ENCODE peak calls at places on chromosomes 1 and 21, in six cellular contexts. F is ovary, W is prostate gland, C is mesendoderm, X is A673, T is spleen. Q is an unnamed sample.

GRCh38 chr1:230149751-230150584 is 82.9 kb downstream of the GALNT2 start:
- DNase-seq in C (no peak), W (no peak), X (no peak), T (peak; percentile 88), F (no peak), Q (no peak)

GRCh38 chr1:8871539-8871935 is 6.9 kb downstream of the ENO1 start:
- DNase-seq in T (no peak), X (no peak), W (no peak), F (no peak), C (peak; percentile 74), Q (no peak)

GRCh38 chr1:93620841-93621210 is 60.8 kb downstream of the BCAR3 start:
- DNase-seq in F (no peak), C (peak; percentile 92), X (no peak), T (no peak), W (no peak), Q (no peak)

GRCh38 chr21:29208666-29209059 is 78.2 kb downstream of the MAP3K7CL start:
- DNase-seq in C (no peak), W (no peak), F (no peak), X (peak; percentile 91), T (no peak), Q (no peak)

GRCh38 chr1:53578358-53578757 is 119.2 kb downstream of the DMRTB1 start:
- DNase-seq in X (no peak), W (no peak), F (no peak), C (no peak), T (no peak), Q (peak; percentile 20)

GRCh38 chr1:198907423-198907746 is 268.5 kb downstream of the PTPRC start:
- DNase-seq in T (no peak), C (no peak), F (no peak), X (no peak), W (no peak), Q (no peak)

GRCh38 chr21:42413500-42413899 is 9.8 kb downstream of the UBASH3A start:
- DNase-seq in T (no peak), F (no peak), W (no peak), X (no peak), C (no peak), Q (no peak)

GRCh38 chr1:206658264-206658980 is 23.1 kb downstream of the DYRK3 start:
- DNase-seq in W (no peak), X (peak; percentile 49), F (no peak), T (peak; percentile 85), C (peak; percentile 84), Q (peak; percentile 58)

GRCh38 chr1:162632743-162633326 is 571 bp downstream of the DDR2 start:
- DNase-seq in W (no peak), X (peak; percentile 42), F (peak; percentile 39), T (no peak), C (peak; percentile 19), Q (no peak)

GRCh38 chr1:87239997-87240396 is 88.7 kb upstream of the LMO4 start:
- DNase-seq in F (no peak), X (no peak), C (no peak), W (no peak), T (no peak), Q (no peak)

GRCh38 chr1:28804071-28804470 is 7.9 kb upstream of the OPRD1 start:
- DNase-seq in T (no peak), C (no peak), X (peak; percentile 31), W (no peak), F (no peak), Q (no peak)

GRCh38 chr1:215957692-215958091 is 390.6 kb downstream of the KCTD3 start:
- DNase-seq in X (no peak), C (no peak), T (no peak), F (no peak), W (no peak), Q (no peak)

GRCh38 chr21:34732388-34732821 is 63.6 kb downstream of the CLIC6 start:
- DNase-seq in W (no peak), T (no peak), F (no peak), C (no peak), X (no peak), Q (no peak)

GRCh38 chr1:92623187-92623778 is 136.6 kb upstream of the GFI1 start:
- DNase-seq in C (no peak), F (no peak), W (no peak), T (no peak), X (peak; percentile 42), Q (no peak)

GRCh38 chr1:100463809-100464424 is 74.0 kb upstream of the GPR88 start:
- DNase-seq in W (peak; percentile 42), C (peak; percentile 87), X (peak; percentile 79), T (peak; percentile 88), F (peak; percentile 60), Q (peak; percentile 72)

GRCh38 chr1:232211149-232211548 is 418.8 kb downstream of the SIPA1L2 start:
- DNase-seq in C (peak; percentile 67), X (peak; percentile 24), W (no peak), T (no peak), F (no peak), Q (no peak)

DNA sequence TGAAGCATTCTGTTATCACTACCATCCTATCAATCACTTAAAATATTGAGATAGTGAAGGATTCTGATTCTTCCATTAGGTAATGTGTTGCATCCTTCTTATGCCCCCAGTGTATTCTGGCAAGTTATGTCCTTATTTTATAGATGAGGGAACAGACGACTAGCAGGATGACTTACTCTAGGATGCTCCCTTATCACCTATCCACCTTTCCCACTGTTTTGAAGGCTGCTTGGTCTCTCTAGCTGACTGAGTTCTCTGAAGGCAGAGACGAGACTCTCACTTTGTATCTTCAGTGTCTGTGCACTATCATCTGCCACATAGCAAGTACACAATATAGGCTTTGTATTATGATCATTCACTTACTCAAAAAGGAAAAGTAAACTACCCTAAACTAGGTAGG is 4.0 kb downstream of the GLUL start:
- DNase-seq in C (no peak), T (no peak), W (no peak), X (no peak), F (no peak), Q (no peak)
- H3K27ac ChIP-seq in C (no peak overlapping the region), T (no peak overlapping the region), W (no peak overlapping the region), X (no peak overlapping the region), F (no peak overlapping the region), Q (no peak overlapping the region)

GRCh38 chr1:175679931-175680652 is 63.3 kb downstream of the TNR start:
- DNase-seq in T (no peak), X (no peak), W (no peak), F (no peak), C (no peak), Q (no peak)
- H3K27me3 ChIP-seq in T (no peaks in the 10 kb centered on the region), X (peaks cover 6% of the 10 kb centered on the region), W (no peaks in the 10 kb centered on the region), F (no peaks in the 10 kb centered on the region), C (no peaks in the 10 kb centered on the region), Q (no peaks in the 10 kb centered on the region)

DNA sequence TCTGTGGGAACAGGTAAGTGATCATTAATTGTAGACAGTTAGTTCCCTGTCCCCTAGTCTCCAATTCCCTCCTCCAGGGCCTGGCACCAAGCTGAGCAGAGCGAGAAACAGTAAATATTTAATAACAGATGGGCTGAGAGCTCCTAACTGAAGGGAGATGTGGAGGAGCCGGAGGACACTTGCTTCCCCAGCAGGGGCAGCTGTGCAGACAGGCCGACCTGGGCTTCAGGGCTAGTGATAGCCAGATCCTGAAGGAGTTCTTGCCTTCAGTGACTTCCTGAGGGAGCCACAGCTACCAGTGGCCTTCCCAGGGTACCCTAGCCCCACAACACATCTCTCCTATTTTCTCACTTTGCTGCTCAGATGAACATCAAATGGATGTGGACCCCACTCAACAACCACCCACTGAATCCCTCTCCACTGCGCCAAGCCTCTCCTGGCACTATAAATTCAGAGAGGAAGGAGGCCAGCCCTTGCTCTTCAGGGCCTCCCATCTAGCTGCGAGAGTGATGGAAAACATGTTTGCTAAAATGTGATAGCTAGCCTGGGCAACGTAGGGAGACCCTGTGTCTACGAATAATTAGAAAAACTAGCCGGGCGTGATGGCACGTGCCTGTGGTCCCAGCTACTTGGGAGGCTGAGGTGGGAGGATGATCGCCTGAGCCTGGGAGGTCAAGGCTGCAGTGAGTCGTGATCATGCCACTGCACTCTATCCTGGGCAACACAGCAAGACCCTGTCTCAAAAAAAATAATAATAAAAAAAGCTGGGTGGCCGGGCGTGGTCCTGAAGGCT is 26.9 kb upstream of the SYNC start:
- DNase-seq in F (no peak), W (no peak), C (no peak), X (no peak), T (no peak), Q (no peak)
- H3K4me3 ChIP-seq in F (no peak overlapping the region), W (no peak overlapping the region), C (no peak overlapping the region), X (no peak overlapping the region), T (no peak overlapping the region), Q (no peak overlapping the region)

GRCh38 chr21:17476006-17476405 is 36.8 kb upstream of the CXADR start:
- DNase-seq in X (no peak), T (no peak), F (no peak), W (no peak), C (no peak), Q (no peak)
- H3K27ac ChIP-seq in X (no peak overlapping the region), T (no peak overlapping the region), F (no peak overlapping the region), W (no peak overlapping the region), C (no peak overlapping the region), Q (no peak overlapping the region)

DNA sequence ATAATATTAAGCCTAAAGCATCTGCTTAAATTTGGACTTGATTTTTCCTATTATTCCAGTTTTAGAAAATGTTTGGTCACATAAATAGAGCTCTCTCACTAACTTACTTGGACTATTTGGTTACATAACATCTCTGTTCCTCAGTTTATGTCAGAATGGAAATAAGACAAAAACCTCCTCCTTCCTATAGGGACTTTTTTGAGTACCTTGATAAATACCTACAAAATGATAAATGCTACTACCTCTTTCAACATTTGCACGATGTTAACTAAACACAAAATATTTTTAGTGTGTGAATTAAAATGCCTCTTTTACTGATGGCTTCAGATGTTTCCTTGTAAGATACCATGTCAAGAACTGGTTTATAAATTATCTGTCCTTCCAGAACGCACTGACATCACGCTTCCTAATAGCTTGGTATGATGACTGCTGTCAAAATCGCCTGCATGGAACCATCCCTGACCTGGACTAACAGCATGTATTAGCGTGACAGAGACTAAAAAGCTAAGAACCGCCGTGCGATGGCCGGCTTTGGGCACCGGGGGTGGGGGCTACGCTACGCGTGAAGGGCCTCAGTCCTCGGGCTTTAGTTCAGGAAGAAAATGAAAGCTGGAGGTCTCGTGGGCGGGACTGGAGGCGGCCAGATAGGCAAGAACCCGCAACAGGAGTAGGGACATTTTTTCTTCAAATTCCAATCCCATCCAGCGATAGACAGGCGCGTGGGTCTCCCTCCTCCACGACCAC is 133.3 kb upstream of the BARHL2 start:
- DNase-seq in C (no peak), X (peak; percentile 28), T (no peak), W (no peak), F (peak; percentile 48), Q (peak; percentile 52)
- H3K27me3 ChIP-seq in C (peaks cover 4% of the 10 kb centered on the region), X (no peaks in the 10 kb centered on the region), T (peaks cover 24% of the 10 kb centered on the region), W (no peaks in the 10 kb centered on the region), F (no peaks in the 10 kb centered on the region), Q (no peaks in the 10 kb centered on the region)

GRCh38 chr1:165235158-165235776 is 121.2 kb downstream of the LMX1A start:
- DNase-seq in W (no peak), C (peak; percentile 26), F (no peak), X (peak; percentile 23), T (no peak), Q (peak; percentile 76)
- H3K4me3 ChIP-seq in W (peak overlapping the region; percentile 17), C (no peak overlapping the region), F (peak overlapping the region; percentile 10), X (peak overlapping the region; percentile 47), T (peak overlapping the region; percentile 28), Q (peak overlapping the region; percentile 28)

DNA sequence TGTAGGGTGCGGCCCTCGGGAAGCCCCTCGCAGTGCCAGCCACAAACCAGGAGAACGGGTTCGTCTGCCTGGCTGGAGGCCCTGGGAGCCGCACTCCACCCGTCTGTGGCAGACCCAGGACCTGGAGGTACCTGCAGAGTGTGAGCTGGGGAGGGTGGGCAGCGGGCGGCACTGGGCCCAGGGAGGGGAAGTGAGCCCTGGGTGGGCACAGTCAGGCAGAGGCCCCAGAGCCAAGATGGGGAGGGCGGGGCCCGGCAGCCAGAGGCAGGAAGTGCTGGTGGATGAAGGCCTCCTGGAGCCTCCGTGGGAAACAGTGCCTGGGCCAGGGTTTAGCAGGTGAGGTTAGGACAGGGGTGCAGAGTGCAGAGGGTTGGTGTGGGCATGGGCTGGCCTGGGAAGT is 4.0 kb upstream of the PEX10 start:
- DNase-seq in T (no peak), X (no peak), W (peak; percentile 69), F (no peak), C (no peak), Q (no peak)
- H3K27ac ChIP-seq in T (no peak overlapping the region), X (no peak overlapping the region), W (peak overlapping the region; percentile 85), F (no peak overlapping the region), C (no peak overlapping the region), Q (no peak overlapping the region)